ENCODE peak calls at places on chromosome 16, in seven cellular contexts. G is ovary, H is tibial nerve, C is right atrium auricular region, Q is brain microvascular endothelial cell, K is esophagus squamous epithelium, Z is coronary artery. L is an unnamed sample.

GRCh38 chr16:2207872-2208271 is 2.6 kb downstream of the MLST8 start:
- DNase-seq in Z (no peak), G (no peak), K (no peak), C (no peak), Q (no peak), H (no peak), L (no peak)

GRCh38 chr16:81530296-81530721 is 85.7 kb downstream of the CMIP start:
- DNase-seq in C (no peak), Z (no peak), Q (no peak), H (no peak), K (no peak), G (no peak), L (no peak)

GRCh38 chr16:88783391-88784073 is 1.5 kb downstream of the PIEZO1 start:
- DNase-seq in K (no peak), Q (no peak), Z (no peak), H (no peak), C (no peak), G (no peak), L (no peak)

GRCh38 chr16:67537636-67538591 is 9.3 kb downstream of the RIPOR1 start:
- DNase-seq in G (peak), C (no peak), H (no peak), Q (no peak), Z (no peak), K (no peak), L (no peak)

GRCh38 chr16:11139624-11140375 is 116.2 kb downstream of the SOCS1 start:
- DNase-seq in Q (no peak), G (no peak), H (no peak), C (no peak), Z (no peak), K (no peak), L (no peak)

GRCh38 chr16:19712418-19713058 is 5.5 kb downstream of the KNOP1 start:
- DNase-seq in G (no peak), Q (no peak), K (no peak), H (no peak), Z (no peak), C (no peak), L (no peak)

GRCh38 chr16:10009691-10010090 is 172.5 kb downstream of the GRIN2A start:
- DNase-seq in Q (no peak), Z (no peak), H (no peak), G (no peak), C (no peak), K (no peak), L (no peak)

GRCh38 chr16:84582958-84583516 is 34.8 kb downstream of the COTL1 start:
- DNase-seq in K (no peak), C (no peak), Q (peak), G (no peak), Z (no peak), H (no peak), L (no peak)

GRCh38 chr16:12573730-12574383 is 229.8 kb downstream of the CPPED1 start:
- DNase-seq in K (no peak), H (no peak), Z (no peak), C (peak), Q (peak), G (no peak), L (peak)

GRCh38 chr16:58086381-58087208 is 42.6 kb downstream of the CFAP20 start:
- DNase-seq in Z (no peak), K (no peak), G (no peak), Q (no peak), C (no peak), H (no peak), L (no peak)

GRCh38 chr16:9443864-9444263 is 352.4 kb downstream of the HAPSTR1 start:
- DNase-seq in H (no peak), Z (no peak), C (no peak), Q (no peak), K (no peak), G (no peak), L (no peak)

GRCh38 chr16:82987767-82988166 is 361.0 kb downstream of the CDH13 start:
- DNase-seq in K (no peak), Z (no peak), G (no peak), H (no peak), Q (no peak), C (no peak), L (no peak)

GRCh38 chr16:4142268-4142667 is 26.0 kb upstream of the ADCY9 start:
- DNase-seq in Z (no peak), H (no peak), Q (no peak), G (no peak), C (no peak), K (no peak), L (no peak)

GRCh38 chr16:67537270-67537635 is 8.6 kb downstream of the RIPOR1 start:
- DNase-seq in C (no peak), Z (no peak), K (no peak), Q (no peak), G (peak), H (no peak), L (no peak)

GRCh38 chr16:52578007-52578828 is 31.3 kb upstream of the TOX3 start:
- DNase-seq in G (no peak), K (no peak), C (no peak), Q (no peak), Z (no peak), H (no peak), L (no peak)

GRCh38 chr16:11089504-11090124 is 145.2 kb downstream of the CLEC16A start:
- DNase-seq in Z (no peak), C (no peak), H (no peak), Q (no peak), K (no peak), G (peak), L (no peak)

GRCh38 chr16:84860383-84860782 is 40.6 kb downstream of the CRISPLD2 start:
- DNase-seq in Q (no peak), G (no peak), K (no peak), Z (no peak), C (no peak), H (no peak), L (no peak)

GRCh38 chr16:81599034-81599744 is 154.6 kb downstream of the CMIP start:
- DNase-seq in Q (no peak), G (no peak), K (no peak), C (no peak), H (no peak), Z (no peak), L (no peak)

GRCh38 chr16:71882505-71883192 is 1.3 kb downstream of the ZNF821 start:
- DNase-seq in G (peak), Z (no peak), Q (peak), H (peak), C (peak), K (no peak), L (peak)

GRCh38 chr16:4048481-4048880 is 67.8 kb downstream of the ADCY9 start:
- DNase-seq in Q (no peak), C (no peak), Z (no peak), G (no peak), K (no peak), H (no peak), L (no peak)

GRCh38 chr16:31371619-31372484 is 16.9 kb downstream of the ITGAX start:
- DNase-seq in K (no peak), Q (no peak), C (no peak), H (no peak), G (no peak), Z (no peak), L (no peak)

GRCh38 chr16:8481810-8482209 is 108.5 kb downstream of the TMEM114 start:
- DNase-seq in G (no peak), Z (no peak), C (no peak), H (no peak), K (no peak), Q (no peak), L (no peak)

GRCh38 chr16:51163366-51163765 is 12.3 kb upstream of the SALL1 start:
- DNase-seq in Z (no peak), H (no peak), Q (no peak), C (no peak), G (no peak), K (no peak), L (no peak)

GRCh38 chr16:73054732-73055481 is 7.0 kb upstream of the ZFHX3 start:
- DNase-seq in H (no peak), Z (no peak), C (no peak), G (no peak), K (no peak), Q (no peak), L (no peak)

GRCh38 chr16:54507091-54507490 is 220.5 kb upstream of the IRX3 start:
- DNase-seq in H (no peak), K (no peak), G (no peak), Z (no peak), Q (no peak), C (no peak), L (no peak)

GRCh38 chr16:50126183-50126582 is 26.9 kb upstream of the TENT4B start:
- DNase-seq in Z (no peak), H (no peak), Q (no peak), G (no peak), K (no peak), C (no peak), L (no peak)

GRCh38 chr16:89031715-89032659 is 55.0 kb upstream of the CBFA2T3 start:
- DNase-seq in K (no peak), Q (no peak), G (no peak), H (no peak), C (no peak), Z (no peak), L (no peak)

GRCh38 chr16:19116711-19117449 is 3.1 kb downstream of the ITPRIPL2 start:
- DNase-seq in K (no peak), H (no peak), Z (no peak), Q (no peak), G (no peak), C (no peak), L (no peak)

GRCh38 chr16:9138731-9139501 is 47.5 kb downstream of the HAPSTR1 start:
- DNase-seq in G (peak), K (no peak), Z (no peak), H (peak), C (peak), Q (peak), L (no peak)

GRCh38 chr16:72898216-72898825 is 149.6 kb downstream of the ZFHX3 start:
- DNase-seq in K (no peak), C (no peak), H (no peak), G (no peak), Q (no peak), Z (no peak), L (no peak)

GRCh38 chr16:27449434-27450188 is 47.6 kb downstream of the IL21R start:
- DNase-seq in G (no peak), C (no peak), H (no peak), Z (no peak), K (no peak), Q (no peak), L (no peak)

GRCh38 chr16:56013962-56014552 is 138.9 kb upstream of the CES5A start:
- DNase-seq in G (no peak), C (no peak), Z (no peak), H (no peak), K (no peak), Q (peak), L (peak)

GRCh38 chr16:59341368-59341767 is 607.3 kb upstream of the GOT2 start:
- DNase-seq in K (no peak), Z (no peak), H (no peak), Q (no peak), C (no peak), G (no peak), L (no peak)

GRCh38 chr16:65975049-65975708 is 391.3 kb upstream of the CDH5 start:
- DNase-seq in C (no peak), K (no peak), Z (no peak), Q (peak), G (no peak), H (no peak), L (peak)

GRCh38 chr16:57064995-57065394 is 27.4 kb upstream of the CPNE2 start:
- DNase-seq in G (no peak), K (no peak), Q (no peak), Z (no peak), H (no peak), C (no peak), L (no peak)

GRCh38 chr16:57060323-57061083 is 31.9 kb upstream of the CPNE2 start:
- DNase-seq in K (no peak), G (no peak), Z (no peak), Q (no peak), C (no peak), H (no peak), L (no peak)

GRCh38 chr16:57062329-57062728 is 30.1 kb upstream of the CPNE2 start:
- DNase-seq in G (no peak), H (no peak), Z (no peak), K (no peak), Q (no peak), C (no peak), L (no peak)

GRCh38 chr16:57058291-57058861 is 34.0 kb upstream of the CPNE2 start:
- DNase-seq in G (no peak), Q (no peak), C (no peak), Z (no peak), H (no peak), K (no peak), L (no peak)

GRCh38 chr16:57061084-57061905 is 31.1 kb upstream of the CPNE2 start:
- DNase-seq in Z (peak), G (peak), H (peak), K (no peak), Q (no peak), C (peak), L (peak)
- TF ChIP-seq CTCF in Z (no peak), G (no peak), H (no peak), K (no peak), Q (no peak), C (no peak), L (no peak)

DNA sequence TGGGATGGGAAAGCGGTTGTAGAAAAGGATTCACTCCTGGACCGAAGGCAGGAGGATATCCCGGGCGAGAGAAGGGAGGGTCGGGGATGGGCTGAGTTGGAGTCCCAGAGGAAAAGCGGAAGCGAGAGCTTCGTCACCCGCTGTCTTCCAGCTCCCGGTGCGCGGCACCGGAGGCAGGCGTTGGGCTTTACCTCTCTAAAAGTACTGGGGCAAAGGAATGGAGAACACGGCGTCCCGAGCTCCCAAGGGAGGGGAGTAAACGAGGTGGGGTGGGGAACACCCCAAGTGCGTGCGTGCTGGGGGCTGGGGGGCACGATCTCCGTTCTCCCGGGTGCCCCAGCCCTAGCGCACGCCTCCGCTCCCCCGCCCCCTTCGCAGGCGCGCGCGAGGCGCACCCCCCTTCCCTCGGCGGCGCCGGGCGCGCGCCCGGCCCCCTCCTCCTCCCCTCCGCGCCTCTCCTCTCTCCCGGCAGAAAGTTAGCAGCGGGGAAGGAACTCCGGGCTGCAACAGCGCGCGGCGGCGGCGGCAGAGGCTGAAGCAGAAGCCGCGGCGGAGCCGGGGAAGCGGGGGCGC is at the start of gene HS3ST4:
- DNase-seq in G (no peak), K (no peak), H (no peak), Z (no peak), Q (no peak), C (no peak), L (no peak)
- H3K4me3 ChIP-seq in G (no peak), K (peak), H (peak), Z (peak), Q (no peak), C (peak), L (no peak)

GRCh38 chr16:70250748-70251650 is 741 bp downstream of the EXOSC6 start:
- DNase-seq in Q (peak), G (peak), C (peak), Z (no peak), H (no peak), K (no peak), L (no peak)

GRCh38 chr16:70253291-70254094 is 1.8 kb upstream of the EXOSC6 start:
- DNase-seq in G (no peak), K (no peak), Q (peak), H (no peak), C (peak), Z (no peak), L (peak)

GRCh38 chr16:70254095-70254964 is 2.6 kb upstream of the EXOSC6 start:
- DNase-seq in Z (no peak), G (no peak), C (peak), Q (peak), K (no peak), H (no peak), L (no peak)

GRCh38 chr16:70251651-70252354 is at the start of gene EXOSC6:
- DNase-seq in G (peak), Z (peak), C (peak), K (peak), Q (peak), H (peak), L (peak)

DNA sequence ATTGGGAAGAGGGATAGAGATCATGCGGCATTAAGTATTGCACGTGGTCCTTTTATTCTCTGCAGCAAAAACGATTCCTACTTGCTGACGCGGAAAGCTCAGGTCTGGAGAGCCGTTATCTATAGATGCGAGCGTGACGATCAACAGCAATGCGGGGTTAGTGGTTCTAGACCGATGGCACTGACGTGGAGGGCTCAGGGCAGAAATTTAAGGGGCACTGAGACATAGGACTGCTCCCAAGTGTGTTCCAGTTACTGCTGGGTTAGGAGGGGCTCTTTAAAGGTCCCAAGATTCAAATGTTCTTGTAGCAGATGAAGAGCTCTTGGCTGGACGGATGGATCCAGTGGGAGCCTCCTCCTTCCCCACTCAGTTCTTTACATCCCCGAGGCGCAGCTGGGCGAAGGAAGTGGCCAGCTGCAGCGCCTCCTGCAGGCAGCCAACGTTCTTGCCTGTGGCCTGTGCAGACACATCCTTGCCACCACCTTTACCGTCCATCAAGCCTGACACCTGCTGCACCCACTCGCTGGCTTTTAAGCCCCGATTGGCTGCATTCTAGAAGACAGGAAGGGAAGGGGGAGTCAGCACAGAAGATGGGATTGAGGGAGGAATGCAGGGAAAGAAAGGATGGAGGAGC is 732 bp upstream of the EXOSC6 start:
- DNase-seq in K (no peak), G (no peak), Q (no peak), C (peak), Z (no peak), H (no peak), L (no peak)
- TF ChIP-seq CTCF in K (peak), G (no peak), Q (peak), C (no peak), Z (no peak), H (no peak), L (peak)

DNA sequence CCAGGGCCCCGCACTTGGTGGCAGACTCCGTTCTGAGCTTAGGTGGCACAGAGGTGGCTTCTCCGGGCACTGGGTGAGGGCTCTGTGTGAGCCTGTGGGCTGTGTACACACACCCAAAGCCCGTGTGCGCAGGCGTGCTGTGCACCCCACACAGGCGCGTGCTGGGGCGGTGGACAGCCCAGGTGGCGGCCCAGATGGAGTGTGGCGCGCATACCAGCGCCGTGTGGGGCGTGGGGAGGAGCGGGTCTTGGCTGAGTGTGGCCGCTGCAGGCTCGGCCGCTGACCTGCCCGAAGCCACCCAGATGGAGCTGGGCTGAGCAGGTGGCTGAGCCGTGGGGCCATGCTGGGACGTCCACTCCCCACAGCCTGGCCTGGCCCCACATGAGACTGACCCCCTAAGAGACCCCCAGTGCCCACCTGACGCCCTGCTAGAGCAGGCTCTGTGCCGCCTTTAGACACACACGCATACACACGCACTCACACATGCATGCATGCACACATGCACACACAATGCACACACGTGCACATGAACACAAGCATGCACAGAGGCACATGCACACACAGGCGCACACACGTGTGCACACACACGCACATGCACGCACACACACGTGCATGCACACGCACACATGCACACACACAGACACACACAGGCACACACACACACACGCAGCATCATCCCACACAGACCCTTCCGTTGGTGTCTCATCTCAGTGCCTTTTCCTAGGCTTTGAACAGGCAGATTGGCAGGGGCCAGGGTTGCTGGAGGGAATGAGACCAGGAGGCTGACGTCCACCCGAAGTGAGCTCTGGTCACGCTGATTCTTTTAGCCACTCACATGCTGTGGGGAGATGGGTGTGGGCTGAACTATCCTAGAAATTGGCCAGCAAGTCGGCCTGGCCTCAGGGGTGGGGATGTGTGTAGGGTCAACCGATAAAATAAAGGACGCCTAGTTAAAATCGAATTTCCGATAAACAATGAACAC is 2.1 kb downstream of the PRR35 start:
- DNase-seq in G (no peak), Z (no peak), K (no peak), H (no peak), Q (no peak), C (no peak), L (no peak)
- H3K4me3 ChIP-seq in G (no peak), Z (no peak), K (no peak), H (no peak), Q (no peak), C (no peak), L (no peak)

GRCh38 chr16:985237-985636 is 3.7 kb downstream of the SOX8 start:
- DNase-seq in G (no peak), H (no peak), C (no peak), Z (no peak), Q (no peak), K (no peak), L (no peak)
- TF ChIP-seq CTCF in G (no peak), H (peak), C (no peak), Z (no peak), Q (no peak), K (no peak), L (no peak)

GRCh38 chr16:29809031-29809747 is 2.8 kb upstream of the PRRT2 start:
- DNase-seq in K (no peak), H (no peak), Z (peak), Q (no peak), G (no peak), C (no peak), L (no peak)
- H3K4me3 ChIP-seq in K (no peak), H (no peak), Z (peak), Q (peak), G (no peak), C (no peak), L (peak)

GRCh38 chr16:25106567-25107465 is 4.7 kb upstream of the LCMT1 start:
- DNase-seq in C (peak), Z (peak), Q (peak), G (peak), K (peak), H (peak), L (peak)
- TF ChIP-seq CTCF in C (no peak), Z (no peak), Q (peak), G (peak), K (peak), H (peak), L (no peak)

GRCh38 chr16:86211265-86211664 is 299.1 kb upstream of the FOXF1 start:
- DNase-seq in Z (no peak), G (no peak), H (no peak), Q (no peak), K (no peak), C (no peak), L (no peak)

GRCh38 chr16:86211800-86212199 is 298.5 kb upstream of the FOXF1 start:
- DNase-seq in K (no peak), G (no peak), C (no peak), Z (no peak), H (no peak), Q (no peak), L (no peak)

GRCh38 chr16:86207350-86207749 is 303.0 kb upstream of the FOXF1 start:
- DNase-seq in C (no peak), Z (no peak), Q (no peak), G (no peak), K (no peak), H (no peak), L (no peak)

GRCh38 chr16:86210403-86211193 is 299.7 kb upstream of the FOXF1 start:
- DNase-seq in H (no peak), Z (no peak), G (no peak), Q (no peak), C (no peak), K (no peak), L (no peak)

GRCh38 chr16:86209202-86209601 is 301.1 kb upstream of the FOXF1 start:
- DNase-seq in Q (no peak), K (no peak), G (no peak), H (no peak), C (no peak), Z (no peak), L (no peak)
- H3K4me3 ChIP-seq in Q (no peak), K (no peak), G (no peak), H (no peak), C (no peak), Z (no peak), L (no peak)